ENCODE peak calls at places on chromosomes 1 and 21, in ten cellular contexts. R, C, M, S, P, Z, F, Q, K and G are unnamed samples.

GRCh38 chr21:42991992-42992740 is 17.8 kb downstream of the PKNOX1 start:
- DNase-seq in R (no peak), C (no peak), M (no peak), S (peak), P (no peak), Z (peak), F (no peak), Q (peak), K (no peak), G (no peak)

GRCh38 chr1:116375165-116375883 is 2.3 kb downstream of the ATP1A1 start:
- DNase-seq in R (no peak), C (no peak), M (no peak), S (no peak), P (no peak), Z (no peak), F (no peak), Q (peak), K (no peak), G (no peak)

GRCh38 chr1:111862599-111862998 is 106.9 kb downstream of the DDX20 start:
- DNase-seq in R (no peak), C (no peak), M (no peak), S (no peak), P (no peak), Z (no peak), F (no peak), Q (no peak), K (no peak), G (no peak)

GRCh38 chr1:9435101-9435636 is 104.1 kb upstream of the SLC25A33 start:
- DNase-seq in R (no peak), C (no peak), M (no peak), S (peak), P (no peak), Z (no peak), F (no peak), Q (no peak), K (no peak), G (no peak)

GRCh38 chr1:235545294-235545930 is 41.2 kb upstream of the B3GALNT2 start:
- DNase-seq in R (no peak), C (no peak), M (no peak), S (no peak), P (no peak), Z (peak), F (no peak), Q (no peak), K (no peak), G (no peak)

GRCh38 chr1:205527931-205528330 is 23.5 kb downstream of the CDK18 start:
- DNase-seq in R (no peak), C (no peak), M (no peak), S (no peak), P (no peak), Z (no peak), F (no peak), Q (no peak), K (no peak), G (no peak)

GRCh38 chr1:24343412-24344089 is 24.4 kb downstream of the GRHL3 start:
- DNase-seq in R (no peak), C (no peak), M (no peak), S (no peak), P (no peak), Z (no peak), F (no peak), Q (no peak), K (no peak), G (no peak)

GRCh38 chr1:90944006-90944405 is 77.8 kb downstream of the ZNF644 start:
- DNase-seq in R (no peak), C (no peak), M (no peak), S (no peak), P (no peak), Z (no peak), F (no peak), Q (no peak), K (no peak), G (no peak)

GRCh38 chr1:97063532-97063931 is 341.9 kb downstream of the PTBP2 start:
- DNase-seq in R (no peak), C (no peak), M (no peak), S (peak), P (no peak), Z (no peak), F (no peak), Q (peak), K (no peak), G (no peak)

GRCh38 chr1:92577251-92577895 is 90.6 kb upstream of the GFI1 start:
- DNase-seq in R (no peak), C (no peak), M (no peak), S (no peak), P (no peak), Z (no peak), F (no peak), Q (peak), K (no peak), G (no peak)

GRCh38 chr1:30816211-30817082 is 58.9 kb upstream of the LAPTM5 start:
- DNase-seq in R (no peak), C (peak), M (peak), S (peak), P (peak), Z (peak), F (peak), Q (peak), K (peak), G (no peak)

GRCh38 chr1:44799770-44800584 is at the start of gene PLK3:
- DNase-seq in R (peak), C (peak), M (peak), S (peak), P (peak), Z (peak), F (peak), Q (peak), K (peak), G (peak)

GRCh38 chr1:3498986-3499385 is 44.5 kb downstream of the ARHGEF16 start:
- DNase-seq in R (no peak), C (no peak), M (no peak), S (no peak), P (no peak), Z (no peak), F (no peak), Q (no peak), K (no peak), G (no peak)

GRCh38 chr1:16921391-16922185 is at the start of gene CROCC:
- DNase-seq in R (peak), C (peak), M (peak), S (no peak), P (no peak), Z (peak), F (peak), Q (peak), K (no peak), G (no peak)

GRCh38 chr1:64960731-64961130 is 5.6 kb downstream of the JAK1 start:
- DNase-seq in R (no peak), C (no peak), M (no peak), S (no peak), P (no peak), Z (no peak), F (no peak), Q (no peak), K (no peak), G (no peak)

GRCh38 chr1:56189454-56189853 is 389.9 kb downstream of the PLPP3 start:
- DNase-seq in R (no peak), C (no peak), M (no peak), S (no peak), P (no peak), Z (no peak), F (no peak), Q (no peak), K (no peak), G (no peak)

GRCh38 chr1:46137901-46138300 is 5.5 kb upstream of the PIK3R3 start:
- DNase-seq in R (no peak), C (no peak), M (no peak), S (no peak), P (no peak), Z (no peak), F (no peak), Q (peak), K (no peak), G (no peak)

GRCh38 chr1:151775894-151776664 is 12.8 kb upstream of the MRPL9 start:
- DNase-seq in R (no peak), C (no peak), M (no peak), S (no peak), P (no peak), Z (no peak), F (no peak), Q (no peak), K (no peak), G (no peak)

GRCh38 chr1:31007462-31007991 is 58.0 kb downstream of the PUM1 start:
- DNase-seq in R (no peak), C (no peak), M (no peak), S (no peak), P (no peak), Z (peak), F (no peak), Q (peak), K (no peak), G (no peak)

GRCh38 chr1:37362990-37363389 is 111.4 kb upstream of the ZC3H12A start:
- DNase-seq in R (no peak), C (no peak), M (no peak), S (no peak), P (no peak), Z (no peak), F (peak), Q (no peak), K (no peak), G (no peak)